ENCODE peak calls at places on chromosomes 5 and 9, in six cellular contexts. D is endothelial cell of umbilical vein, T is HCT116, E is neuronal stem cell, V is mammary epithelial cell, J is keratinocyte. L is an unnamed sample.

GRCh38 chr9:87871425-87872078 is 11.1 kb upstream of the SPATA31E1 start:
- DNase-seq in J (no peak), D (no peak), E (no peak), T (no peak), V (no peak), L (no peak)

GRCh38 chr5:138573949-138574670 is 1.1 kb downstream of the HSPA9 start:
- DNase-seq in D (no peak), V (peak; percentile 27), E (no peak), J (no peak), T (no peak), L (peak; percentile 34)

GRCh38 chr9:134204041-134204440 is 39.7 kb upstream of the RNU6ATAC start:
- DNase-seq in T (no peak), D (no peak), V (no peak), J (no peak), E (no peak), L (no peak)

GRCh38 chr5:79070002-79070567 is 518 bp downstream of the BHMT2 start:
- DNase-seq in J (no peak), V (no peak), D (peak; percentile 11), E (no peak), T (no peak), L (peak; percentile 38)

GRCh38 chr5:6611561-6612256 is 21.1 kb downstream of the NSUN2 start:
- DNase-seq in V (no peak), T (no peak), D (no peak), J (no peak), E (no peak), L (no peak)

GRCh38 chr9:120636194-120636957 is 56.4 kb upstream of the CDK5RAP2 start:
- DNase-seq in T (no peak), E (no peak), V (no peak), D (no peak), J (no peak), L (no peak)

GRCh38 chr9:14314424-14314928 is 535 bp upstream of the NFIB start:
- DNase-seq in V (peak; percentile 94), T (peak; percentile 19), D (peak; percentile 87), E (no peak), J (peak; percentile 75), L (peak; percentile 92)

GRCh38 chr5:25544652-25545249 is 900.0 kb upstream of the CDH10 start:
- DNase-seq in D (no peak), T (peak; percentile 0), E (peak; percentile 26), V (peak; percentile 4), J (no peak), L (peak; percentile 4)

GRCh38 chr5:68562308-68562707 is 346.8 kb downstream of the PIK3R1 start:
- DNase-seq in J (no peak), T (no peak), D (no peak), E (no peak), V (peak; percentile 33), L (peak; percentile 75)

GRCh38 chr5:15702102-15702501 is 202.1 kb downstream of the FBXL7 start:
- DNase-seq in E (no peak), T (no peak), J (no peak), D (no peak), V (no peak), L (peak; percentile 34)

GRCh38 chr9:110050925-110051355 is 157.0 kb downstream of the C9orf152 start:
- DNase-seq in V (peak; percentile 91), E (no peak), T (peak; percentile 48), J (peak; percentile 67), D (peak; percentile 73), L (peak; percentile 91)

GRCh38 chr5:90783460-90784333 is 225.1 kb downstream of the ADGRV1 start:
- DNase-seq in T (peak; percentile 48), E (peak; percentile 73), J (peak; percentile 15), D (peak; percentile 68), V (peak; percentile 44), L (peak; percentile 87)

GRCh38 chr5:96408276-96408777 is 24.7 kb downstream of the PCSK1 start:
- DNase-seq in D (peak; percentile 89), T (no peak), E (no peak), V (peak; percentile 80), J (peak; percentile 40), L (peak; percentile 84)

GRCh38 chr5:61301820-61302563 is 30.1 kb upstream of the ZSWIM6 start:
- DNase-seq in V (peak; percentile 97), D (peak; percentile 29), J (no peak), T (peak; percentile 82), E (no peak), L (peak; percentile 99)

GRCh38 chr5:2633992-2634391 is 117.5 kb downstream of the IRX2 start:
- DNase-seq in T (no peak), D (no peak), E (no peak), V (no peak), J (no peak), L (no peak)

GRCh38 chr5:77638763-77639451 is 394 bp upstream of the OTP start:
- DNase-seq in D (no peak), V (no peak), T (no peak), J (no peak), E (no peak), L (peak; percentile 14)

GRCh38 chr5:126435714-126436113 is 12.5 kb downstream of the GRAMD2B start:
- DNase-seq in T (no peak), D (no peak), V (no peak), E (no peak), J (no peak), L (no peak)

GRCh38 chr9:96159596-96159995 is 142.4 kb downstream of the HSD17B3 start:
- DNase-seq in V (no peak), D (no peak), J (no peak), E (no peak), T (no peak), L (no peak)

DNA sequence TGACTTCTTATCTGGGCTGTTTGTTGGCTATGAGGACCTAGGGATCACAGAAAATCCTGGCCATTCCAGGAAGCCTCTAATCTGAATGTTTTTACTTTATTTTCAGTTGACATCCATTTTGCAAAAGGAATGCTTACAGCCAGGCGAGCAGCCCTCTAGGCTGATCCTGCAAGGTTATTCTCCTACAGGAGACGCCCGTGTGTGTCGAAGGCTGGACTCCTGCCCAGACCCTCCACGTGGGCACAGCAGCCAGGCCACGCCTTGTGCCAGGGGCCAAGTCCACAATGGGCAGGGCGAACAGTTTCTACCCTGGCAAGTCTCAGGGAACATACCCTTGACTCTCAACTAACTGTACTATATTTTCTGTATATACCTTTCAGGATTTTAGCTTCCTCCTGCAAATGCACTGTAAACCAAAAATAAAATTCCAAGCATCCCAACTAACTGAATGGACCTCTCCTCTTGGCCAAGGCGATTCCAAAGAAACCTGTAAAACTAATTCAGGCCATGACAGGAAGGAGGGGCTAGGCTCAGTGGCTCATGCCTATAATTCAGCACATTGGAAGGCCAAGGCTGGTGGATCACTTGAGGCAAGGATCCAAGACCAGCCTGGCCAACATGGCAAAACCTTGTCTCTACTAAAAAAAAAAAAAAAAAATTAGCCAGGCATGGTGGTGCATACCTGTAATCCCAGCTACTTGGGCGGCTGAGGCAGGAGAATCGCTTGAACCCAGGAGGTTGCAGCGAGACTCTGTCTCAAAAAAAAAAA is 5.7 kb downstream of the CMBL start:
- DNase-seq in T (no peak), V (peak; percentile 52), D (no peak), E (no peak), J (no peak), L (no peak)
- H3K9ac ChIP-seq in T (no peak overlapping the region), V (no peak overlapping the region), D (no peak overlapping the region), E (peak overlapping the region; percentile 45), J (no peak overlapping the region), L (no peak overlapping the region)

GRCh38 chr5:128491291-128491690 is 46.8 kb downstream of the FBN2 start:
- DNase-seq in J (no peak), V (no peak), D (peak; percentile 40), E (no peak), T (no peak), L (peak; percentile 55)

DNA sequence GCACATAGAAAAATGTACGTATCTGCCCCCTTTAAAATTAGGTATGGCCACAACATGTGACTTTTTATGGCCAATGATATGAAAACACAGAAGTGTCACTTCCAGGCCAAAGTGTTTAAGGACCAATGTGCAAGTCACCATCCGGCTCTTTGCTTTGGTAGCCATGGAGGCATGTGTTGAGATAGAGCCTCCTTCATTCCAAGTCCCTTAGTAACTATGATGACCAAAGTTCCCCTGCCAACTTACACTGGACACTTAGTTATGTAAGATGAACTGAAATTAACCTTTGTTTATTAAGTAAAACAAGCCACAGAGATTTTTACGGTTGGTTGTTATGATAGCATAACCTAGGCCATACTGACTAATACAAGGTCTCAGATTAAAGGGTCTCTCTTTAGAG is 51.0 kb downstream of the FBN2 start:
- DNase-seq in V (no peak), D (no peak), E (no peak), T (no peak), J (no peak), L (peak; percentile 58)
- H3K36me3 ChIP-seq in V (no peaks in the 10 kb centered on the region), D (no peaks in the 10 kb centered on the region), E (peaks cover 2% of the 10 kb centered on the region), T (no peaks in the 10 kb centered on the region), J (no peaks in the 10 kb centered on the region), L (peaks cover 88% of the 10 kb centered on the region)

GRCh38 chr5:132093310-132093709 is 19.7 kb downstream of the CSF2 start:
- DNase-seq in T (no peak), V (no peak), J (no peak), E (no peak), D (no peak), L (no peak)

GRCh38 chr5:132095077-132095744 is 21.6 kb downstream of the CSF2 start:
- DNase-seq in T (no peak), J (no peak), E (no peak), D (peak; percentile 24), V (peak; percentile 51), L (no peak)

GRCh38 chr5:132096904-132097303 is 23.3 kb downstream of the CSF2 start:
- DNase-seq in T (no peak), D (no peak), J (no peak), E (no peak), V (no peak), L (no peak)

GRCh38 chr5:132094393-132095076 is 20.9 kb downstream of the CSF2 start:
- DNase-seq in V (peak; percentile 99), T (no peak), D (peak; percentile 60), E (no peak), J (peak; percentile 90), L (peak; percentile 72)

GRCh38 chr5:132095745-132096084 is 22.1 kb downstream of the CSF2 start:
- DNase-seq in J (no peak), V (no peak), T (no peak), E (no peak), D (no peak), L (no peak)
- H3K9ac ChIP-seq in J (no peak overlapping the region), V (peak overlapping the region; percentile 76), T (no peak overlapping the region), E (peak overlapping the region; percentile 1), D (no peak overlapping the region), L (no peak overlapping the region)

GRCh38 chr9:7174884-7175283 is 417.1 kb downstream of the KDM4C start:
- DNase-seq in J (no peak), D (no peak), T (no peak), V (no peak), E (no peak), L (no peak)

GRCh38 chr9:7180247-7180646 is 422.5 kb downstream of the KDM4C start:
- DNase-seq in V (no peak), J (no peak), T (no peak), E (no peak), D (no peak), L (no peak)

GRCh38 chr9:7178729-7179128 is 421.0 kb downstream of the KDM4C start:
- DNase-seq in V (no peak), J (no peak), E (no peak), T (no peak), D (no peak), L (no peak)

GRCh38 chr9:7176574-7176973 is 418.8 kb downstream of the KDM4C start:
- DNase-seq in T (no peak), V (no peak), D (no peak), J (no peak), E (no peak), L (no peak)

DNA sequence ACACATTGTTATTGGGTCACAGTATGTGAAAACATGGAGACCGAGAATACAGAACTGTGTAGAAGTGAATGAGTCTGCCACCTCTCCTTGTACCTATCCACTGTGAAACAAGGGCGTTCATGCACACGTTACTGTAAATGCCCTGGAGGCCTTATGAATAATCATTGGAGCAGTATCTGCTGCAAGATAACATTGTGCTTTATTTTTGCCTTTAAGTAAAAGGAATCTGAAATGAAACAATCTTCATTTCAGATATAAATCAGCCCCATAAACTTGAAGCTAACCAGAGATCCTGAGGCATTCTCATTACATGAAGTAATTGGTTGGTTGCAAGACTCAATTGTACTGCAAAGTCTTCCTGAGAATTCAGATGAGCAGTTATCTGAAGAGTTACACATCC is 419.6 kb downstream of the KDM4C start:
- DNase-seq in E (no peak), T (no peak), V (peak; percentile 56), D (no peak), J (no peak), L (no peak)
- H3K36me3 ChIP-seq in E (no peaks in the 10 kb centered on the region), T (no peaks in the 10 kb centered on the region), V (no peaks in the 10 kb centered on the region), D (no peaks in the 10 kb centered on the region), J (peaks cover 10% of the 10 kb centered on the region), L (peaks cover 20% of the 10 kb centered on the region)